ENCODE peak calls at places on chromosome 6, in eight cellular contexts. Z, M, S, P, J, B, C and K are unnamed samples.
A peak's percentile ranks its signal among the peaks of the same experiment; 100 is the strongest.

GRCh38 chr6:45555981-45556771 is 178.4 kb upstream of the SUPT3H start:
- DNase-seq in Z (peak; percentile 19), M (no peak), S (no peak), P (no peak), J (peak; percentile 73), B (no peak), C (peak; percentile 57), K (no peak)

GRCh38 chr6:105364243-105364642 is 38.6 kb downstream of the PREP start:
- DNase-seq in Z (no peak), M (no peak), S (no peak), P (peak; percentile 18), J (no peak), B (no peak), C (no peak), K (no peak)

GRCh38 chr6:43614396-43614730 is 14.7 kb downstream of the GTPBP2 start:
- DNase-seq in Z (no peak), M (no peak), S (no peak), P (no peak), J (no peak), B (no peak), C (no peak), K (no peak)

GRCh38 chr6:42165016-42165415 is 8.1 kb upstream of the GUCA1A start:
- DNase-seq in Z (no peak), M (no peak), S (no peak), P (no peak), J (no peak), B (no peak), C (no peak), K (no peak)

GRCh38 chr6:15301179-15302006 is 55.5 kb downstream of the JARID2 start:
- DNase-seq in Z (no peak), M (no peak), S (no peak), P (no peak), J (no peak), B (no peak), C (no peak), K (no peak)

GRCh38 chr6:157715766-157716171 is 107.3 kb upstream of the SNX9 start:
- DNase-seq in Z (no peak), M (no peak), S (no peak), P (no peak), J (peak; percentile 92), B (no peak), C (no peak), K (no peak)

GRCh38 chr6:143054329-143054728 is 6.4 kb upstream of the AIG1 start:
- DNase-seq in Z (no peak), M (no peak), S (no peak), P (no peak), J (no peak), B (no peak), C (no peak), K (no peak)

GRCh38 chr6:34158876-34159275 is 13.0 kb upstream of the GRM4 start:
- DNase-seq in Z (no peak), M (no peak), S (no peak), P (no peak), J (peak; percentile 19), B (no peak), C (no peak), K (peak; percentile 2)

GRCh38 chr6:165814669-165815068 is 151.6 kb upstream of the PDE10A start:
- DNase-seq in Z (no peak), M (no peak), S (no peak), P (no peak), J (no peak), B (no peak), C (no peak), K (no peak)

GRCh38 chr6:83976871-83977270 is 56.7 kb upstream of the MRAP2 start:
- DNase-seq in Z (no peak), M (peak; percentile 63), S (no peak), P (no peak), J (no peak), B (no peak), C (no peak), K (no peak)

GRCh38 chr6:81138236-81138635 is 614.2 kb downstream of the TENT5A start:
- DNase-seq in Z (no peak), M (no peak), S (no peak), P (no peak), J (no peak), B (no peak), C (no peak), K (peak; percentile 53)

GRCh38 chr6:149210376-149210775 is 107.1 kb upstream of the TAB2 start:
- DNase-seq in Z (no peak), M (no peak), S (no peak), P (no peak), J (no peak), B (no peak), C (no peak), K (no peak)

GRCh38 chr6:81962198-81962597 is 209.7 kb upstream of the TENT5A start:
- DNase-seq in Z (no peak), M (no peak), S (no peak), P (no peak), J (no peak), B (no peak), C (no peak), K (no peak)

GRCh38 chr6:33590531-33591198 is 10.6 kb upstream of the BAK1 start:
- DNase-seq in Z (no peak), M (peak; percentile 51), S (no peak), P (no peak), J (no peak), B (no peak), C (no peak), K (no peak)

GRCh38 chr6:110410534-110410933 is 4.8 kb downstream of the DDO start:
- DNase-seq in Z (no peak), M (no peak), S (no peak), P (no peak), J (no peak), B (no peak), C (no peak), K (no peak)

GRCh38 chr6:27239258-27239657 is 8.2 kb upstream of the PRSS16 start:
- DNase-seq in Z (no peak), M (no peak), S (no peak), P (no peak), J (no peak), B (no peak), C (no peak), K (no peak)

GRCh38 chr6:46645265-46645664 is 7.4 kb downstream of the CYP39A1 start:
- DNase-seq in Z (no peak), M (no peak), S (no peak), P (no peak), J (no peak), B (no peak), C (no peak), K (no peak)

GRCh38 chr6:126805861-126806260 is 312.6 kb upstream of the RSPO3 start:
- DNase-seq in Z (no peak), M (no peak), S (no peak), P (no peak), J (no peak), B (no peak), C (no peak), K (no peak)

GRCh38 chr6:5082487-5083306 is 2.4 kb upstream of the PPP1R3G start:
- DNase-seq in Z (no peak), M (no peak), S (no peak), P (no peak), J (no peak), B (peak; percentile 10), C (no peak), K (no peak)

GRCh38 chr6:122610690-122611455 is 668 bp downstream of the PKIB start:
- DNase-seq in Z (peak; percentile 21), M (peak; percentile 83), S (peak; percentile 68), P (peak; percentile 40), J (no peak), B (peak; percentile 66), C (no peak), K (peak; percentile 78)

GRCh38 chr6:37547564-37548061 is 47.9 kb upstream of the CCDC167 start:
- DNase-seq in Z (peak; percentile 72), M (no peak), S (no peak), P (peak; percentile 80), J (no peak), B (no peak), C (no peak), K (no peak)

GRCh38 chr6:65123516-65123915 is 583.5 kb downstream of the EYS start:
- DNase-seq in Z (no peak), M (no peak), S (no peak), P (no peak), J (no peak), B (no peak), C (no peak), K (no peak)

GRCh38 chr6:25034477-25034876 is 98.7 kb upstream of the RIPOR2 start:
- DNase-seq in Z (no peak), M (no peak), S (no peak), P (no peak), J (no peak), B (no peak), C (no peak), K (no peak)

GRCh38 chr6:3825851-3826581 is 23.2 kb upstream of the FAM50B start:
- DNase-seq in Z (peak; percentile 94), M (peak; percentile 92), S (peak; percentile 89), P (peak; percentile 100), J (peak; percentile 96), B (peak; percentile 81), C (peak; percentile 97), K (peak; percentile 81)
- TF ChIP-seq POLR2A in Z (no peak), M (no peak), S (no peak), P (no peak), J (no peak), B (no peak), C (no peak), K (no peak)

DNA sequence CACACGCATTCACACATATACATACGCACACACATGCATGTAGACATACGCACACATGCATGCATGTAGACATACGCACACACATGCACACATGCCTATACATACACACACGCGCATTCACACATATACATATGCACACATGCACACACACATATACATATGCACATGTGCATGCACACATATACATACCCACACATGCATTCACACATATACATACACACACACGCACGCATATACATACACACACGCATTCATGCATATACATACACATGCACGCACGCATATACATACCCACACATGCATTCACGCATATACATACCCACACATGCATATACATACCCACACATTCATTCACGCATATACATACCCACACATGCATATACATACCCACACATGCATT is 80.5 kb downstream of the WDR27 start:
- DNase-seq in Z (no peak), M (no peak), S (no peak), P (no peak), J (no peak), B (no peak), C (no peak), K (no peak)
- TF ChIP-seq POLR2AphosphoS5 in Z (no peak), M (no peak), S (no peak), P (no peak), J (no peak), B (no peak), C (no peak), K (no peak)

DNA sequence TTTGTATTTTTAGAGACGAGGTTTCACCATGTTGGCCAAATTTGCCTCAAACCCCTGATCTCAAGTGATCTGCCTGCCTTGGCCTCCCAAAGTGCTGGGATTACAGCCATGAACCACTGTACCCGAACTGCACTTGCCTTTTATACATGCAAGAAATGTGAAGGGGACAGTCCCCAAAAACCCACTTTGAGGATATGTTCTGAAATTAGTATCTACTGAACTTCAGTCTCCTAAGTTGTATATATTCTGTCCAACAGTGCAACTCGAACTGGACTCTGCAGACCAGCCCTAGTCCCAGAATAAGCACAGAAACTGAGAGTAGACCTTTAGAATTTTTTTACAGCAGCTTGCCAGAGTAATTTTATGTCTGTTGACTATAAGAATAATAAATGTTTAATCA is 28.5 kb downstream of the BACH2 start:
- DNase-seq in Z (no peak), M (no peak), S (no peak), P (no peak), J (no peak), B (no peak), C (no peak), K (no peak)
- H3K27ac ChIP-seq in Z (no peak overlapping the region), M (no peak overlapping the region), S (no peak overlapping the region), P (no peak overlapping the region), J (no peak overlapping the region), B (no peak overlapping the region), C (no peak overlapping the region), K (no peak overlapping the region)

GRCh38 chr6:106611030-106611429 is 18.3 kb downstream of the RTN4IP1 start:
- DNase-seq in Z (no peak), M (no peak), S (no peak), P (no peak), J (no peak), B (no peak), C (no peak), K (no peak)
- TF ChIP-seq POLR2A in Z (no peak), M (no peak), S (no peak), P (no peak), J (no peak), B (no peak), C (no peak), K (no peak)